ENCODE peak calls at places on chromosomes 16 and 17, in six cellular contexts. A, M, T, C, L and W are unnamed samples.

GRCh38 chr17:76623271-76624146 is 20.0 kb downstream of the ST6GALNAC1 start:
- DNase-seq in A (peak; percentile 60), M (peak; percentile 60), T (peak; percentile 87), C (peak; percentile 91), L (peak; percentile 23), W (peak; percentile 83)

GRCh38 chr17:42179911-42180410 is 981 bp downstream of the KCNH4 start:
- DNase-seq in A (peak; percentile 21), M (peak; percentile 30), T (peak; percentile 90), C (no peak), L (no peak), W (no peak)

GRCh38 chr17:19305261-19305660 is 57.3 kb downstream of the B9D1 start:
- DNase-seq in A (no peak), M (no peak), T (no peak), C (no peak), L (no peak), W (no peak)

GRCh38 chr17:72122002-72122310 is 1.1 kb downstream of the SOX9 start:
- DNase-seq in A (no peak), M (peak; percentile 58), T (no peak), C (peak; percentile 65), L (no peak), W (no peak)

GRCh38 chr16:4548124-4548523 is 8.0 kb upstream of the C16orf96 start:
- DNase-seq in A (no peak), M (no peak), T (no peak), C (no peak), L (no peak), W (no peak)

GRCh38 chr17:60896996-60897395 is 219.3 kb downstream of the BCAS3 start:
- DNase-seq in A (no peak), M (no peak), T (no peak), C (no peak), L (no peak), W (no peak)

GRCh38 chr17:47205419-47205963 is 3.7 kb upstream of the MYL4 start:
- DNase-seq in A (peak; percentile 89), M (peak; percentile 68), T (peak; percentile 31), C (no peak), L (no peak), W (no peak)

GRCh38 chr17:8366231-8366630 is 10.3 kb downstream of the KRABD2 start:
- DNase-seq in A (peak; percentile 78), M (peak; percentile 84), T (no peak), C (no peak), L (peak; percentile 44), W (no peak)

GRCh38 chr17:77507116-77507885 is 366.5 kb downstream of the SEC14L1 start:
- DNase-seq in A (no peak), M (no peak), T (no peak), C (no peak), L (no peak), W (no peak)

GRCh38 chr17:6435968-6436367 is 1.0 kb upstream of the AIPL1 start:
- DNase-seq in A (peak; percentile 62), M (peak; percentile 61), T (peak; percentile 76), C (peak; percentile 90), L (peak; percentile 34), W (no peak)

GRCh38 chr16:6446370-6446769 is 886.3 kb upstream of the RBFOX1 start:
- DNase-seq in A (no peak), M (no peak), T (no peak), C (no peak), L (no peak), W (no peak)

GRCh38 chr17:49085565-49086315 is 46.8 kb upstream of the B4GALNT2 start:
- DNase-seq in A (no peak), M (no peak), T (no peak), C (no peak), L (no peak), W (no peak)

GRCh38 chr17:45871718-45872117 is 22.6 kb upstream of the MAPT start:
- DNase-seq in A (no peak), M (no peak), T (no peak), C (no peak), L (no peak), W (no peak)

GRCh38 chr17:1561420-1562177 is 993 bp downstream of the PITPNA start:
- DNase-seq in A (no peak), M (no peak), T (peak; percentile 59), C (peak; percentile 63), L (no peak), W (no peak)

GRCh38 chr17:43224146-43224705 is 4.2 kb downstream of the CCDC200 start:
- DNase-seq in A (no peak), M (no peak), T (no peak), C (no peak), L (no peak), W (peak; percentile 29)

GRCh38 chr16:51569204-51569911 is 418.3 kb upstream of the SALL1 start:
- DNase-seq in A (peak; percentile 11), M (no peak), T (no peak), C (peak; percentile 10), L (no peak), W (no peak)

GRCh38 chr16:87918314-87918713 is 18.0 kb downstream of the CA5A start:
- DNase-seq in A (peak; percentile 77), M (no peak), T (no peak), C (no peak), L (no peak), W (no peak)

GRCh38 chr17:40344321-40345160 is 20.0 kb downstream of the GJD3 start:
- DNase-seq in A (no peak), M (no peak), T (no peak), C (no peak), L (no peak), W (no peak)

GRCh38 chr17:5759501-5759925 is 175.2 kb upstream of the NLRP1 start:
- DNase-seq in A (no peak), M (no peak), T (no peak), C (no peak), L (no peak), W (no peak)

GRCh38 chr17:51060396-51060795 is 60.3 kb downstream of the SPAG9 start:
- DNase-seq in A (no peak), M (no peak), T (no peak), C (no peak), L (no peak), W (no peak)

GRCh38 chr17:51054748-51055147 is 65.9 kb downstream of the SPAG9 start:
- DNase-seq in A (no peak), M (no peak), T (no peak), C (no peak), L (no peak), W (no peak)

GRCh38 chr17:51057534-51057933 is 63.1 kb downstream of the SPAG9 start:
- DNase-seq in A (no peak), M (no peak), T (no peak), C (no peak), L (no peak), W (no peak)

GRCh38 chr17:51059781-51060180 is 60.9 kb downstream of the SPAG9 start:
- DNase-seq in A (peak; percentile 52), M (peak; percentile 70), T (no peak), C (no peak), L (no peak), W (no peak)

DNA sequence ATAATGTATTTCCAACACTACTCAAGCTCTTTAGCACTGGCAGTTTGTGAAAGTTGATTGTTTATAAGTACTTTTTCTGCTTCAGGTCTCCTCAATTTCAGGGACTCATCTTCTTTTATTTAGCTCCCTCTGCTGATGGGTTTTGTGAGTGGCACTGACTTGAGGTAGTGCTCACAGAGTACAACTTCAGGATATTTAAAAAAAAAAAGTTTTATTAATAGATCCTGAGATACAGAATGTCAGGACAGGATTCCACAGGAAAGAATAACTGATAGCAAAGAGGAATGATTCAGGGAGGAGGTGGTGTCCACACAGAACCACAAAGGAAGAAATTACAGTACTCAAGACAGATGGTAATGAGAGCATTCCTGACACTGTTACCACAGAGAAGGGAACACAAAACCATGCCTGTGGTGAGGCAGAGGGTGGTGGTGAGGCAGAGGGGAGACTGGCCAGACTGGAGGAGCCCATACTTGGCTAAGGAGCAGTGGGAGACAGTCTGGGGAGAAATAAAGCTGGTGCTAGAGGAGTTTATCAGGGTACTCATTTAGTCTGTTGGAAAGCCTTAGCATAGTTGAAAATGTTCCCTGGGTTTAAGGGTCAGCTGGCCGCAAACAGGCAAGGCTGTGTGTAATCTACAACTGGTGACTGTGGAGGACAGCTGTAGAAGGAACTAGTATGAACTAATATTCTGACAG is 63.7 kb downstream of the SPAG9 start:
- DNase-seq in A (peak; percentile 97), M (peak; percentile 93), T (peak; percentile 20), C (peak; percentile 53), L (peak; percentile 61), W (no peak)
- TF ChIP-seq CTCF in A (peak; percentile 74), M (peak; percentile 74), T (peak; percentile 57), C (peak; percentile 85), L (peak; percentile 70), W (peak; percentile 78)

DNA sequence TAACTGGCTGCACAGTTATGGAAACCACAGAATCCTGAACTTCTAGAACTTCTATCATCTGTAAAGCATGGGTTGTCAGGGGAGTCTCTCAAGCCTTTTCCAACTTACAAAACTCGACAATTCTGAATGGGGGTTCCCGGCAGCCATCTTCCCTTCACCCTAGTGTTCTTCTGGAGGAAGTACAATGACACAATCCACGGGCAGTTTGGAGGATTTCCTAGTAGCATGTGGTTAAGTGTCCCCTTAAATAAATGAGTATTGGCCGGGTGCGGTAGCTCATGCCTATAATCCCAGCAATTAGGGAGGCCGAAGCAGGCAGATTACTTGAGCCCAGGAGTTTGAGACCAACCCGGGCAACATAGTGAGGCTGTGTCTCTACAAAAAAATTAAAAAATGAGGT is 2.1 kb downstream of the SLC16A6 start:
- DNase-seq in A (no peak), M (no peak), T (no peak), C (no peak), L (no peak), W (no peak)
- TF ChIP-seq CTCF in A (no peak), M (no peak), T (no peak), C (no peak), L (no peak), W (peak; percentile 45)

GRCh38 chr17:38417210-38417951 is 10.9 kb upstream of the ARHGAP23 start:
- DNase-seq in A (no peak), M (no peak), T (no peak), C (no peak), L (no peak), W (no peak)

GRCh38 chr17:38418693-38419507 is 9.4 kb upstream of the ARHGAP23 start:
- DNase-seq in A (no peak), M (no peak), T (peak; percentile 61), C (no peak), L (no peak), W (no peak)

GRCh38 chr17:38418069-38418692 is 10.1 kb upstream of the ARHGAP23 start:
- DNase-seq in A (no peak), M (no peak), T (no peak), C (no peak), L (no peak), W (no peak)

GRCh38 chr17:38416840-38417209 is 11.4 kb upstream of the ARHGAP23 start:
- DNase-seq in A (no peak), M (no peak), T (no peak), C (no peak), L (no peak), W (no peak)

GRCh38 chr17:38415250-38416194 is 12.7 kb upstream of the ARHGAP23 start:
- DNase-seq in A (peak; percentile 76), M (peak; percentile 69), T (no peak), C (no peak), L (peak; percentile 26), W (no peak)
- TF ChIP-seq CTCF in A (no peak), M (no peak), T (no peak), C (no peak), L (no peak), W (no peak)

DNA sequence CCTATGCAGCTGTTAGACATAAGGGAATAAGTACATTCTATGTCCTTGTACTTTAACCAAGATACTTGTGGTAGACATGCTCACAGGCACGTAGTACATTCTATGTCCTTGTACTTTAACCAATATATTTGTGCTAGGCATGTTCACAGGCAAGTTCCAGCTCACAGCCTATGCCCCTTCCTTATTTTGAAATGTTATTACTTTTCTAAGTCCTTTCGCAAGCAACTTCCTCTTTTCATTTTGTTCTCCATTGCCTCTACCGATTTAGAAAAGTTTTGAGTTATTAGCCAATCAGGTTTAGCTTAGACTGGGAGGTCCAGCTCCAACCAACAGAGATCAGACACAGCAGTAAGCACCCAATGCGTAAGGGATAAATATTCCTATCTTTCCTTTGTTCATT is 60.1 kb upstream of the NUDT7 start:
- DNase-seq in A (no peak), M (no peak), T (no peak), C (no peak), L (no peak), W (no peak)
- TF ChIP-seq CTCF in A (no peak), M (no peak), T (no peak), C (no peak), L (no peak), W (no peak)